ENCODE peak calls at places on chromosomes 4 and X, in seven cellular contexts. H, J, E, S, D, X and N are unnamed samples.

GRCh38 chr4:8247047-8247930 is 22.3 kb upstream of the HTRA3 start:
- DNase-seq in D (no peak), E (no peak), S (no peak), J (no peak), X (no peak), H (peak; percentile 71), N (no peak)

GRCh38 chr4:42397635-42398447 is 553 bp downstream of the SHISA3 start:
- DNase-seq in E (no peak), H (no peak), X (peak; percentile 77), J (no peak), S (peak; percentile 12), D (no peak), N (no peak)

GRCh38 chr4:28229092-28229491 is 1368.5 kb downstream of the STIM2 start:
- DNase-seq in D (no peak), S (peak; percentile 78), E (no peak), J (no peak), H (no peak), X (no peak), N (no peak)

GRCh38 chr4:102574317-102574716 is 73.2 kb downstream of the NFKB1 start:
- DNase-seq in S (peak; percentile 63), H (no peak), X (no peak), E (no peak), D (no peak), J (no peak), N (no peak)

GRCh38 chr4:139599076-139599475 is 43.1 kb upstream of the SETD7 start:
- DNase-seq in D (no peak), H (no peak), S (no peak), J (no peak), E (no peak), X (no peak), N (no peak)

GRCh38 chr4:8741513-8742226 is 130.0 kb downstream of the HMX1 start:
- DNase-seq in J (no peak), H (no peak), E (no peak), X (peak; percentile 26), D (no peak), S (no peak), N (no peak)

GRCh38 chrX:56765816-56766553 is 36.9 kb downstream of the NBDY start:
- DNase-seq in D (no peak), S (no peak), J (no peak), E (no peak), X (no peak), H (no peak), N (no peak)

GRCh38 chr4:100848865-100849264 is 331.0 kb upstream of the EMCN start:
- DNase-seq in E (no peak), J (peak; percentile 38), S (no peak), H (no peak), D (no peak), X (no peak), N (peak; percentile 19)

GRCh38 chr4:187268940-187269339 is 545.3 kb upstream of the FAT1 start:
- DNase-seq in H (peak; percentile 16), S (peak; percentile 85), X (no peak), D (no peak), E (no peak), J (no peak), N (no peak)

GRCh38 chr4:151991884-151992166 is 231.0 kb upstream of the GATB start:
- DNase-seq in H (no peak), S (no peak), X (no peak), J (no peak), E (no peak), D (no peak), N (no peak)
- TF ChIP-seq CEBPB in H (no peak), S (no peak), X (no peak), J (no peak), E (no peak), D (no peak), N (no peak)

GRCh38 chrX:13367950-13368349 is 48.1 kb upstream of the ATXN3L start:
- DNase-seq in H (no peak), D (no peak), X (no peak), S (no peak), J (no peak), E (no peak), N (no peak)
- TF ChIP-seq CEBPB in H (no peak), D (no peak), X (no peak), S (no peak), J (no peak), E (no peak), N (no peak)

DNA sequence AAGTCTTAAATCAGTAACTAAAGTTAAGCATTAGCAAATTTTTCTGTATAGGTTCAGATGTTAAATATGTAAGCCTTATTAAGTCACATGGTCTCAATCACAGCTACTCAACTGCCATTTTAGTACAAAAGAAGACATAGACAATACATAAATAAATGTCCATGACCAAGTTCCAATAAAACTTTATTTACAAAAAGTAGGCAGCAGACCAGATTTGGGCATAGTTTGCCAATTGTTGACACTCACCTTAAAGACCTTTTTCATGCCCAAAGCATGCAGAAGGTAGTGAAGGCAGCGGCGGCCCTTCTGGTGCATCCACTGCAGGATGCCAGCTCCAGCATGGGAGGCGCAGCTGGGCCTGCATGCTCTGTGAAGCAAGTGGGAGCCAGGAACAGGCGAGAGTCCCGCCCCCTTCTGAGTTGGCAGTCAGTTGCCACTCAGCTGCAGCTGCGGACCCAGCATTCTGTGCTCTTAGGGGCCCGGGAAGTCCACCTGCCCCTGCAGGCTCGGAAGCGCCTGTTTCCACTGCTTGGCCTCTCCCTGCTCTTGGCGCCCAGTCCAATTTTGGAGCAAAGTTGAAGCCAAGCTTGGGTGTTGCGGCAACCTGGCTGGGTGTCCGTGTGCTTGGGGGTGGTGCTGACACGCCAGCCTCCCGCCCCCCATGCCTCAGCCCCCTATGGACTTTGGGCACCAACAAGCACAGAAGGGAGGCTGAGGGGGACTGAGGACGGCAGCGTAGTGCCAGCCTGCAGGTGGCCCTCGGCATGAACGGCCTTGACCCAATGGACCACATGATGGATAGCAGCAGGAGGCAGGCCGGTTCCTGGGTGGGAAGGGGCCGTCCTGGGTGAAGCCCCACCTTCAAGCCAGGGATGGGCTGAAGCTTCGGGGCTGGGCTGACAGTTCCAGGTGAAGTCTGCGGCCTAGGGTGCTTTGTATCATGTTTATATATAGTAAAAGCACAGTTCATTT is 42.4 kb upstream of the PABPC4L start:
- DNase-seq in X (no peak), S (no peak), H (no peak), J (no peak), E (no peak), D (no peak), N (no peak)
- TF ChIP-seq CEBPB in X (no peak), S (no peak), H (no peak), J (no peak), E (no peak), D (no peak), N (no peak)

GRCh38 chr4:113355550-113356371 is 306.3 kb downstream of the ANK2 start:
- DNase-seq in X (no peak), H (no peak), S (peak; percentile 90), J (peak; percentile 93), E (peak; percentile 98), D (no peak), N (no peak)
- TF ChIP-seq CEBPB in X (no peak), H (no peak), S (no peak), J (peak; percentile 73), E (no peak), D (no peak), N (no peak)

GRCh38 chr4:82284475-82284857 is 89.3 kb downstream of the HNRNPD start:
- DNase-seq in J (no peak), S (no peak), E (no peak), H (no peak), D (no peak), X (no peak), N (no peak)
- TF ChIP-seq CEBPB in J (no peak), S (no peak), E (no peak), H (no peak), D (no peak), X (no peak), N (no peak)

GRCh38 chrX:80306007-80306406 is 114.2 kb upstream of the TENT5D start:
- DNase-seq in E (no peak), S (no peak), J (no peak), D (no peak), H (no peak), X (no peak), N (no peak)
- TF ChIP-seq CEBPB in E (no peak), S (no peak), J (no peak), D (no peak), H (no peak), X (no peak), N (no peak)

DNA sequence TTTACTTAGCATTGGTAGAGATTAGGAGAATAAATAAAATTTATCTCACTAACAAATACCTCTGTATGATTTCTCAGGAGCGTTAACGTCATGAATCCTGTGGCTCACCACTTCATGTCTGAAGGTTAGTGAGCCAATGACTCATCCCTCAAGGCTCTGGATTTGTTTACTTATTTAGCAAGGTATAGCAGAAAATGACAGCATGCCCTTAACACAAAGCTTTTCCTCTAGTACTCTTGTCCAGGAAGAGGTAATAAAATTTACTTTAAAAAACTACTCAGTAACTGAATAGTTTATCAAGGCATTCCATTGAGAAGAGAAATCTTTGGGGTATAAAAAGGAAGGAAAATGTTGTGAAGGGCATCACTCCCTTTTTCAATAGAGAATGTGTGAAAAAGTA is 823.8 kb downstream of the CCSER1 start:
- DNase-seq in S (peak; percentile 61), J (peak; percentile 66), D (no peak), X (no peak), E (no peak), H (peak; percentile 36), N (peak; percentile 25)
- TF ChIP-seq CEBPB in S (no peak), J (peak; percentile 58), D (no peak), X (no peak), E (no peak), H (peak; percentile 5), N (peak; percentile 80)

GRCh38 chr4:99754756-99755155 is 61.9 kb upstream of the DAPP1 start:
- DNase-seq in E (no peak), S (no peak), D (no peak), X (no peak), J (no peak), H (no peak), N (no peak)
- TF ChIP-seq CEBPB in E (no peak), S (no peak), D (peak; percentile 9), X (no peak), J (no peak), H (no peak), N (no peak)